ENCODE peak calls at places on chromosomes 4 and X, in seven cellular contexts. U, H, Q, N, M, R and O are unnamed samples. For H3K4me1, the result is how much of the 10 kb centered on the place peaks cover.

GRCh38 chr4:184310881-184311709 is 93.4 kb upstream of the ENPP6 start:
- DNase-seq in H (no peak), M (no peak), U (no peak), N (no peak), Q (no peak), R (no peak), O (peak)

GRCh38 chrX:133658244-133658911 is 243.1 kb upstream of the GPC4 start:
- DNase-seq in M (no peak), N (no peak), R (no peak), Q (no peak), U (no peak), H (no peak), O (no peak)

GRCh38 chr4:110163327-110164070 is 34.9 kb downstream of the ELOVL6 start:
- DNase-seq in N (peak), R (no peak), H (no peak), Q (no peak), U (no peak), M (no peak), O (no peak)

GRCh38 chrX:150975655-150976390 is 7.3 kb upstream of the HMGB3 start:
- DNase-seq in H (no peak), R (no peak), U (no peak), M (no peak), N (no peak), Q (no peak), O (no peak)

GRCh38 chr4:82780398-82781231 is 18.0 kb downstream of the SCD5 start:
- DNase-seq in M (no peak), R (peak), N (peak), Q (no peak), U (peak), H (no peak), O (peak)

GRCh38 chrX:27622883-27623282 is 32.7 kb downstream of the DCAF8L2 start:
- DNase-seq in U (no peak), M (no peak), Q (no peak), N (no peak), R (no peak), H (no peak), O (no peak)

GRCh38 chrX:139639253-139639652 is 68.7 kb downstream of the MCF2 start:
- DNase-seq in N (no peak), U (no peak), Q (no peak), M (no peak), R (no peak), H (no peak), O (peak)

GRCh38 chr4:21543514-21543913 is 405.1 kb downstream of the KCNIP4 start:
- DNase-seq in M (no peak), Q (no peak), N (no peak), R (no peak), H (no peak), U (no peak), O (no peak)

GRCh38 chrX:31063114-31063513 is 8.7 kb downstream of the FTHL17 start:
- DNase-seq in H (no peak), N (no peak), Q (no peak), U (no peak), M (no peak), R (no peak), O (no peak)

GRCh38 chr4:167779280-167779679 is 313.1 kb upstream of the ANXA10 start:
- DNase-seq in U (no peak), M (no peak), Q (no peak), H (no peak), N (no peak), R (no peak), O (no peak)

GRCh38 chrX:72100824-72101351 is 30.8 kb downstream of the RTL5 start:
- DNase-seq in Q (no peak), M (peak), H (no peak), R (no peak), N (no peak), U (peak), O (no peak)

GRCh38 chr4:42642136-42642797 is 14.6 kb downstream of the ATP8A1 start:
- DNase-seq in N (no peak), M (no peak), R (no peak), H (no peak), Q (no peak), U (no peak), O (no peak)

GRCh38 chrX:8043546-8043945 is 116.3 kb upstream of the PNPLA4 start:
- DNase-seq in U (no peak), N (no peak), M (no peak), R (no peak), H (no peak), Q (no peak), O (no peak)

GRCh38 chrX:69028006-69028760 is 137.1 kb downstream of the PJA1 start:
- DNase-seq in H (no peak), Q (no peak), U (no peak), M (no peak), N (no peak), R (peak), O (no peak)

GRCh38 chrX:112760697-112761096 is 79.9 kb downstream of the AMOT start:
- DNase-seq in N (peak), U (no peak), R (no peak), Q (no peak), M (no peak), H (no peak), O (no peak)

GRCh38 chr4:185835814-185836213 is 23.8 kb upstream of the SORBS2 start:
- DNase-seq in U (no peak), R (no peak), H (no peak), M (no peak), Q (no peak), N (no peak), O (no peak)

GRCh38 chr4:185834088-185834487 is 22.1 kb upstream of the SORBS2 start:
- DNase-seq in H (no peak), Q (no peak), R (no peak), U (no peak), M (no peak), N (no peak), O (no peak)

GRCh38 chr4:185834778-185835177 is 22.8 kb upstream of the SORBS2 start:
- DNase-seq in N (no peak), Q (no peak), H (no peak), U (no peak), M (no peak), R (no peak), O (no peak)

GRCh38 chr4:185836268-185837084 is 24.5 kb upstream of the SORBS2 start:
- DNase-seq in H (no peak), R (no peak), N (no peak), M (no peak), U (no peak), Q (no peak), O (no peak)

GRCh38 chr4:185835336-185835735 is 23.3 kb upstream of the SORBS2 start:
- DNase-seq in H (no peak), Q (no peak), N (no peak), U (no peak), R (no peak), M (no peak), O (no peak)
- H3K4me1 ChIP-seq in H (under half), Q (under half), N (under half), U (under half), R (under half), M (under half), O (under half)

GRCh38 chr4:108117473-108118182 is 51.1 kb downstream of the LEF1 start:
- DNase-seq in U (no peak), R (no peak), N (no peak), M (no peak), H (no peak), Q (no peak), O (no peak)
- H3K4me1 ChIP-seq in U (under half), R (under half), N (under half), M (half or more), H (under half), Q (under half), O (under half)

GRCh38 chr4:145055533-145056257 is 42.3 kb downstream of the ANAPC10 start:
- DNase-seq in N (no peak), R (no peak), H (no peak), Q (no peak), U (no peak), M (no peak), O (no peak)
- H3K4me1 ChIP-seq in N (under half), R (under half), H (under half), Q (under half), U (under half), M (under half), O (under half)

GRCh38 chr4:152678841-152679240 is 956 bp downstream of the TMEM154 start:
- DNase-seq in N (no peak), R (no peak), Q (no peak), H (no peak), M (no peak), U (no peak), O (no peak)

GRCh38 chr4:152682143-152682542 is 2.3 kb upstream of the TMEM154 start:
- DNase-seq in R (no peak), Q (no peak), U (no peak), H (no peak), N (no peak), M (no peak), O (no peak)

GRCh38 chr4:152684007-152684406 is 4.2 kb upstream of the TMEM154 start:
- DNase-seq in M (no peak), Q (no peak), R (no peak), N (no peak), H (no peak), U (no peak), O (no peak)

GRCh38 chr4:152679414-152680281 is at the start of gene TMEM154:
- DNase-seq in R (peak), H (peak), Q (no peak), U (peak), N (peak), M (peak), O (peak)

GRCh38 chr4:152680988-152681731 is 1.4 kb upstream of the TMEM154 start:
- DNase-seq in R (no peak), H (no peak), U (no peak), M (no peak), N (no peak), Q (no peak), O (no peak)
- H3K4me1 ChIP-seq in R (under half), H (half or more), U (under half), M (under half), N (under half), Q (under half), O (under half)

GRCh38 chrX:10617964-10618342 is 2.4 kb downstream of the MID1 start:
- DNase-seq in H (no peak), U (no peak), R (no peak), N (peak), M (no peak), Q (no peak), O (no peak)

GRCh38 chrX:10619311-10620015 is 922 bp downstream of the MID1 start:
- DNase-seq in R (no peak), M (no peak), N (peak), Q (no peak), H (no peak), U (no peak), O (peak)

GRCh38 chrX:10617186-10617963 is 3.0 kb downstream of the MID1 start:
- DNase-seq in U (no peak), M (no peak), N (no peak), R (no peak), Q (no peak), H (no peak), O (no peak)

GRCh38 chrX:10618911-10619310 is 1.5 kb downstream of the MID1 start:
- DNase-seq in H (no peak), R (no peak), M (no peak), U (no peak), Q (no peak), N (peak), O (no peak)

GRCh38 chrX:10615931-10616780 is 4.2 kb downstream of the MID1 start:
- DNase-seq in U (no peak), N (peak), M (no peak), H (no peak), R (peak), Q (peak), O (peak)
- H3K4me1 ChIP-seq in U (under half), N (under half), M (under half), H (under half), R (under half), Q (under half), O (under half)